ENCODE peak calls at places on chromosome 9, in five cellular contexts. V, B, Q, P and T are unnamed samples.

GRCh38 chr9:96604005-96604320 is 15.7 kb downstream of the CDC14B start:
- DNase-seq in P (no peak), Q (no peak), V (no peak), B (no peak), T (no peak)

GRCh38 chr9:94017939-94018531 is 62.9 kb upstream of the BARX1 start:
- DNase-seq in P (no peak), B (no peak), V (no peak), Q (no peak), T (no peak)

GRCh38 chr9:126554292-126554691 is 59.4 kb upstream of the LMX1B start:
- DNase-seq in P (no peak), V (no peak), Q (no peak), B (no peak), T (no peak)

GRCh38 chr9:17775646-17776045 is 196.8 kb downstream of the SH3GL2 start:
- DNase-seq in P (no peak), B (no peak), Q (no peak), V (no peak), T (no peak)

GRCh38 chr9:97752274-97752673 is 55.1 kb upstream of the XPA start:
- DNase-seq in V (no peak), Q (no peak), P (no peak), B (no peak), T (no peak)

GRCh38 chr9:135413086-135413375 is 66.6 kb upstream of the PPP1R26 start:
- DNase-seq in P (no peak), B (no peak), Q (no peak), V (no peak), T (no peak)

GRCh38 chr9:93473411-93473810 is 20.0 kb upstream of the FAM120AOS start:
- DNase-seq in B (no peak), V (no peak), P (no peak), Q (no peak), T (no peak)

GRCh38 chr9:4328723-4329122 is 28.9 kb upstream of the GLIS3 start:
- DNase-seq in V (no peak), P (no peak), Q (no peak), B (no peak), T (no peak)

GRCh38 chr9:2164268-2164667 is 149.1 kb downstream of the SMARCA2 start:
- DNase-seq in Q (no peak), P (no peak), B (no peak), V (no peak), T (no peak)

GRCh38 chr9:2919347-2919746 is 75.5 kb upstream of the PUM3 start:
- DNase-seq in P (no peak), B (no peak), V (no peak), Q (no peak), T (no peak)

GRCh38 chr9:137598943-137599342 is 6.5 kb upstream of the ARRDC1 start:
- DNase-seq in P (no peak), B (no peak), V (no peak), Q (no peak), T (no peak)

GRCh38 chr9:86854898-86855523 is 92.3 kb downstream of the GAS1 start:
- DNase-seq in B (no peak), V (no peak), P (peak; percentile 87), Q (peak; percentile 87), T (no peak)

GRCh38 chr9:107137495-107138202 is 145.4 kb upstream of the RAD23B start:
- DNase-seq in V (no peak), B (no peak), Q (no peak), P (no peak), T (no peak)

GRCh38 chr9:117682955-117683710 is 21.1 kb upstream of the TLR4 start:
- DNase-seq in B (no peak), P (no peak), V (no peak), Q (no peak), T (no peak)

GRCh38 chr9:130898552-130898852 is 1.9 kb upstream of the QRFP start:
- DNase-seq in Q (no peak), V (no peak), B (no peak), P (no peak), T (no peak)

GRCh38 chr9:13447551-13448422 is 168.3 kb upstream of the MPDZ start:
- DNase-seq in Q (no peak), P (no peak), V (no peak), B (no peak), T (no peak)

GRCh38 chr9:71648453-71648852 is 119.9 kb downstream of the CEMIP2 start:
- DNase-seq in B (no peak), P (no peak), V (no peak), Q (no peak), T (no peak)

GRCh38 chr9:133115604-133116345 is 5.3 kb downstream of the RALGDS start:
- DNase-seq in P (no peak), B (peak; percentile 43), Q (no peak), V (peak; percentile 29), T (peak; percentile 44)

GRCh38 chr9:78163834-78164233 is 72.0 kb upstream of the CEP78 start:
- DNase-seq in P (no peak), V (no peak), Q (no peak), B (no peak), T (no peak)

GRCh38 chr9:126432659-126433058 is 106.0 kb downstream of the MVB12B start:
- DNase-seq in V (no peak), Q (no peak), P (no peak), B (no peak), T (no peak)

GRCh38 chr9:105114956-105115728 is 129.3 kb upstream of the SLC44A1 start:
- DNase-seq in P (no peak), Q (no peak), V (no peak), B (no peak), T (no peak)

GRCh38 chr9:93065321-93065720 is 6.8 kb downstream of the SUSD3 start:
- DNase-seq in V (no peak), Q (no peak), B (no peak), P (no peak), T (no peak)

GRCh38 chr9:121317737-121318630 is 50.0 kb downstream of the GSN start:
- DNase-seq in Q (no peak), V (no peak), B (no peak), P (no peak), T (no peak)

GRCh38 chr9:83707518-83707767 is 315 bp downstream of the UBQLN1 start:
- DNase-seq in V (no peak), P (no peak), Q (no peak), B (peak; percentile 54), T (no peak)

GRCh38 chr9:125696106-125696647 is 10.8 kb downstream of the MAPKAP1 start:
- DNase-seq in V (no peak), B (no peak), P (no peak), Q (no peak), T (no peak)

GRCh38 chr9:132931178-132931735 is 13.2 kb downstream of the TSC1 start:
- DNase-seq in V (no peak), P (no peak), B (no peak), Q (no peak), T (no peak)